ENCODE peak calls at places on chromosomes 7 and 10, in eight cellular contexts. One of them, this sample, is unnamed.
A peak's percentile ranks its signal among the peaks of the same experiment; 100 is the strongest.

GRCh38 chr10:72794260-72794659 is 99.3 kb upstream of the OIT3 start:
- DNase-seq in psoas muscle: no peak
- DNase-seq in EL: peak; percentile 51
- DNase-seq in activated CD4-positive, alpha-beta T cell treated with anti-CD3 and anti-CD28 coated beads, Interleukin-2, amount 10 ng/mL, durations not matched to agents 24 days and 14 days: no peak
- DNase-seq in sigmoid colon: no peak
- DNase-seq in AG08396: no peak
- DNase-seq in hippocampal formation: no peak
- DNase-seq in CD8-positive, alpha-beta memory T cell: no peak
- DNase-seq in this sample: no peak

GRCh38 chr7:26700893-26701292 is 163.5 kb downstream of the SKAP2 start:
- DNase-seq in psoas muscle: no peak
- DNase-seq in hippocampal formation: no peak
- DNase-seq in CD8-positive, alpha-beta memory T cell: no peak
- DNase-seq in AG08396: no peak
- DNase-seq in activated CD4-positive, alpha-beta T cell treated with anti-CD3 and anti-CD28 coated beads, Interleukin-2, amount 10 ng/mL, durations not matched to agents 24 days and 14 days: no peak
- DNase-seq in sigmoid colon: no peak
- DNase-seq in EL: no peak
- DNase-seq in this sample: no peak

GRCh38 chr7:111098011-111098925 is 7.3 kb downstream of the LRRN3 start:
- DNase-seq in hippocampal formation: peak; percentile 70
- DNase-seq in sigmoid colon: no peak
- DNase-seq in psoas muscle: no peak
- DNase-seq in EL: peak; percentile 25
- DNase-seq in AG08396: no peak
- DNase-seq in CD8-positive, alpha-beta memory T cell: peak; percentile 11
- DNase-seq in activated CD4-positive, alpha-beta T cell treated with anti-CD3 and anti-CD28 coated beads, Interleukin-2, amount 10 ng/mL, durations not matched to agents 24 days and 14 days: peak; percentile 90
- DNase-seq in this sample: peak; percentile 10

GRCh38 chr10:80164596-80164995 is 32.1 kb downstream of the PLAC9 start:
- DNase-seq in EL: no peak
- DNase-seq in activated CD4-positive, alpha-beta T cell treated with anti-CD3 and anti-CD28 coated beads, Interleukin-2, amount 10 ng/mL, durations not matched to agents 24 days and 14 days: no peak
- DNase-seq in psoas muscle: no peak
- DNase-seq in CD8-positive, alpha-beta memory T cell: no peak
- DNase-seq in AG08396: no peak
- DNase-seq in sigmoid colon: no peak
- DNase-seq in hippocampal formation: no peak
- DNase-seq in this sample: no peak

GRCh38 chr10:27541728-27542285 is 37.7 kb downstream of the RAB18 start:
- DNase-seq in CD8-positive, alpha-beta memory T cell: no peak
- DNase-seq in psoas muscle: no peak
- DNase-seq in activated CD4-positive, alpha-beta T cell treated with anti-CD3 and anti-CD28 coated beads, Interleukin-2, amount 10 ng/mL, durations not matched to agents 24 days and 14 days: no peak
- DNase-seq in sigmoid colon: no peak
- DNase-seq in hippocampal formation: no peak
- DNase-seq in EL: no peak
- DNase-seq in AG08396: no peak
- DNase-seq in this sample: no peak

GRCh38 chr10:130018253-130018652 is 54.2 kb upstream of the EBF3 start:
- DNase-seq in CD8-positive, alpha-beta memory T cell: no peak
- DNase-seq in sigmoid colon: no peak
- DNase-seq in psoas muscle: no peak
- DNase-seq in AG08396: peak; percentile 60
- DNase-seq in activated CD4-positive, alpha-beta T cell treated with anti-CD3 and anti-CD28 coated beads, Interleukin-2, amount 10 ng/mL, durations not matched to agents 24 days and 14 days: peak; percentile 66
- DNase-seq in hippocampal formation: no peak
- DNase-seq in EL: peak; percentile 69
- DNase-seq in this sample: no peak

GRCh38 chr10:129045658-129046057 is 421.4 kb upstream of the MGMT start:
- DNase-seq in sigmoid colon: no peak
- DNase-seq in hippocampal formation: no peak
- DNase-seq in psoas muscle: no peak
- DNase-seq in activated CD4-positive, alpha-beta T cell treated with anti-CD3 and anti-CD28 coated beads, Interleukin-2, amount 10 ng/mL, durations not matched to agents 24 days and 14 days: no peak
- DNase-seq in CD8-positive, alpha-beta memory T cell: no peak
- DNase-seq in EL: no peak
- DNase-seq in AG08396: no peak
- DNase-seq in this sample: no peak

GRCh38 chr10:16992611-16993119 is 136.9 kb downstream of the CUBN start:
- DNase-seq in hippocampal formation: no peak
- DNase-seq in CD8-positive, alpha-beta memory T cell: no peak
- DNase-seq in activated CD4-positive, alpha-beta T cell treated with anti-CD3 and anti-CD28 coated beads, Interleukin-2, amount 10 ng/mL, durations not matched to agents 24 days and 14 days: no peak
- DNase-seq in psoas muscle: no peak
- DNase-seq in AG08396: no peak
- DNase-seq in sigmoid colon: no peak
- DNase-seq in EL: peak; percentile 55
- DNase-seq in this sample: no peak

GRCh38 chr10:113895018-113895417 is 40.6 kb downstream of the NHLRC2 start:
- DNase-seq in CD8-positive, alpha-beta memory T cell: no peak
- DNase-seq in AG08396: peak; percentile 7
- DNase-seq in activated CD4-positive, alpha-beta T cell treated with anti-CD3 and anti-CD28 coated beads, Interleukin-2, amount 10 ng/mL, durations not matched to agents 24 days and 14 days: no peak
- DNase-seq in hippocampal formation: no peak
- DNase-seq in EL: peak; percentile 80
- DNase-seq in psoas muscle: no peak
- DNase-seq in sigmoid colon: no peak
- DNase-seq in this sample: no peak

GRCh38 chr10:15123749-15124184 is 26.6 kb downstream of the RPP38 start:
- DNase-seq in EL: peak; percentile 79
- DNase-seq in hippocampal formation: no peak
- DNase-seq in activated CD4-positive, alpha-beta T cell treated with anti-CD3 and anti-CD28 coated beads, Interleukin-2, amount 10 ng/mL, durations not matched to agents 24 days and 14 days: no peak
- DNase-seq in AG08396: no peak
- DNase-seq in CD8-positive, alpha-beta memory T cell: no peak
- DNase-seq in sigmoid colon: no peak
- DNase-seq in psoas muscle: no peak
- DNase-seq in this sample: no peak

GRCh38 chr10:79021948-79022499 is 46.7 kb upstream of the ZMIZ1 start:
- DNase-seq in EL: no peak
- DNase-seq in AG08396: no peak
- DNase-seq in sigmoid colon: peak; percentile 42
- DNase-seq in psoas muscle: no peak
- DNase-seq in hippocampal formation: no peak
- DNase-seq in CD8-positive, alpha-beta memory T cell: no peak
- DNase-seq in activated CD4-positive, alpha-beta T cell treated with anti-CD3 and anti-CD28 coated beads, Interleukin-2, amount 10 ng/mL, durations not matched to agents 24 days and 14 days: no peak
- DNase-seq in this sample: no peak

GRCh38 chr10:117797286-117797685 is 249.5 kb downstream of the RAB11FIP2 start:
- DNase-seq in psoas muscle: no peak
- DNase-seq in hippocampal formation: no peak
- DNase-seq in AG08396: no peak
- DNase-seq in CD8-positive, alpha-beta memory T cell: no peak
- DNase-seq in sigmoid colon: no peak
- DNase-seq in activated CD4-positive, alpha-beta T cell treated with anti-CD3 and anti-CD28 coated beads, Interleukin-2, amount 10 ng/mL, durations not matched to agents 24 days and 14 days: no peak
- DNase-seq in EL: no peak
- DNase-seq in this sample: no peak

GRCh38 chr10:49283491-49283890 is 15.5 kb upstream of the C10orf71 start:
- DNase-seq in psoas muscle: no peak
- DNase-seq in hippocampal formation: no peak
- DNase-seq in CD8-positive, alpha-beta memory T cell: no peak
- DNase-seq in activated CD4-positive, alpha-beta T cell treated with anti-CD3 and anti-CD28 coated beads, Interleukin-2, amount 10 ng/mL, durations not matched to agents 24 days and 14 days: no peak
- DNase-seq in EL: no peak
- DNase-seq in AG08396: no peak
- DNase-seq in sigmoid colon: peak; percentile 46
- DNase-seq in this sample: no peak